ENCODE peak calls at places on chromosomes 16 and 17, in ten cellular contexts. T is kidney glomerular epithelial cell; F is heart left ventricle; P is prostate gland; M is AG08395; W is neuronal stem cell; V is stimulated activated CD8-positive, alpha-beta memory T cell treated with anti-CD3 and anti-CD28 coated beads, Interleukin-4, amount 100 ng/mL, for 1 hour; U is amniotic epithelial cell; S is choroid plexus epithelial cell; K is stimulated activated CD4-positive, alpha-beta T cell treated with anti-CD3 and anti-CD28 coated beads, TNF-alpha, amount 100 ng/mL, for 48 hours. D is an unnamed sample.

GRCh38 chr16:77273815-77274214 is 74.6 kb downstream of the SYCE1L start:
- DNase-seq in T (no peak), F (no peak), P (no peak), M (no peak), W (no peak), V (no peak), U (peak; percentile 64), S (peak; percentile 42), K (no peak), D (no peak)

GRCh38 chr17:81365148-81365600 is 30.1 kb upstream of the BAHCC1 start:
- DNase-seq in T (no peak), F (peak; percentile 68), P (peak; percentile 89), M (peak; percentile 72), W (no peak), V (no peak), U (peak; percentile 85), S (peak; percentile 89), K (no peak), D (no peak)

GRCh38 chr17:49210158-49211029 is at the start of the genes ABI3 and GNGT2:
- DNase-seq in T (no peak), F (peak; percentile 63), P (no peak), M (peak; percentile 40), W (no peak), V (no peak), U (peak; percentile 13), S (peak; percentile 46), K (peak; percentile 57), D (no peak)

GRCh38 chr17:73013816-73014663 is 78.4 kb downstream of the SLC39A11 start:
- DNase-seq in T (no peak), F (no peak), P (no peak), M (no peak), W (no peak), V (no peak), U (peak; percentile 27), S (peak; percentile 94), K (no peak), D (peak; percentile 72)

GRCh38 chr17:34820166-34820920 is 140.9 kb downstream of the CCT6B start:
- DNase-seq in T (no peak), F (no peak), P (no peak), M (no peak), W (no peak), V (no peak), U (no peak), S (no peak), K (no peak), D (no peak)

GRCh38 chr17:65664296-65664695 is 102.8 kb upstream of the AXIN2 start:
- DNase-seq in T (no peak), F (no peak), P (no peak), M (no peak), W (no peak), V (no peak), U (no peak), S (peak; percentile 39), K (no peak), D (no peak)

GRCh38 chr17:74325743-74326379 is at the start of gene KIF19:
- DNase-seq in T (no peak), F (peak; percentile 53), P (no peak), M (peak; percentile 25), W (peak; percentile 52), V (no peak), U (no peak), S (no peak), K (peak; percentile 8), D (peak; percentile 20)

GRCh38 chr16:19776147-19776546 is 58.1 kb downstream of the IQCK start:
- DNase-seq in T (no peak), F (no peak), P (no peak), M (no peak), W (no peak), V (no peak), U (no peak), S (no peak), K (no peak), D (no peak)

GRCh38 chr17:58156839-58157803 is 8.9 kb downstream of the OR4D1 start:
- DNase-seq in T (no peak), F (peak; percentile 28), P (no peak), M (no peak), W (peak; percentile 48), V (peak; percentile 21), U (no peak), S (peak; percentile 1), K (peak; percentile 44), D (peak; percentile 7)

GRCh38 chr16:11201498-11202259 is 54.3 kb downstream of the SOCS1 start:
- DNase-seq in T (peak; percentile 93), F (no peak), P (no peak), M (peak; percentile 75), W (no peak), V (no peak), U (peak; percentile 28), S (peak; percentile 31), K (no peak), D (no peak)

GRCh38 chr16:4862639-4863038 is 15.4 kb downstream of the UBN1 start:
- DNase-seq in T (no peak), F (no peak), P (no peak), M (no peak), W (no peak), V (no peak), U (no peak), S (no peak), K (no peak), D (no peak)

GRCh38 chr17:74852237-74853047 is 7.2 kb downstream of the GRIN2C start:
- DNase-seq in T (no peak), F (no peak), P (no peak), M (no peak), W (peak; percentile 80), V (no peak), U (peak; percentile 27), S (peak; percentile 31), K (peak; percentile 45), D (no peak)

GRCh38 chr17:76492989-76493501 is 8.2 kb downstream of the RHBDF2 start:
- DNase-seq in T (peak; percentile 22), F (peak; percentile 83), P (no peak), M (peak; percentile 70), W (no peak), V (no peak), U (peak; percentile 78), S (peak; percentile 92), K (no peak), D (no peak)

D was measured in NCI-H345.